ENCODE peak calls at places on chromosomes 7 and 10, in six cellular contexts. M is kidney glomerular epithelial cell, E is neural crest cell, P is GDM1, U is WTC11, O is NCI-H460. H is an unnamed sample.

GRCh38 chr7:134648456-134648855 is 1.8 kb downstream of the BPGM start:
- DNase-seq in M (no peak), E (no peak), P (no peak), U (no peak), O (no peak), H (no peak)

GRCh38 chr10:60349426-60349825 is 40.2 kb downstream of the ANK3 start:
- DNase-seq in M (no peak), E (no peak), P (no peak), U (no peak), O (no peak), H (peak)

GRCh38 chr10:102424916-102425315 is 4.3 kb downstream of the FBXL15 start:
- DNase-seq in M (no peak), E (no peak), P (no peak), U (no peak), O (no peak), H (no peak)

GRCh38 chr10:132274986-132275385 is 32.8 kb downstream of the STK32C start:
- DNase-seq in M (no peak), E (no peak), P (no peak), U (no peak), O (no peak), H (no peak)

GRCh38 chr7:28964056-28964455 is 5.9 kb upstream of the TRIL start:
- DNase-seq in M (no peak), E (no peak), P (no peak), U (no peak), O (no peak), H (no peak)

GRCh38 chr7:36045275-36045674 is 107.8 kb upstream of the EEPD1 start:
- DNase-seq in M (no peak), E (no peak), P (no peak), U (no peak), O (no peak), H (peak)

GRCh38 chr10:97538839-97539238 is 33.7 kb upstream of the ANKRD2 start:
- DNase-seq in M (peak), E (no peak), P (no peak), U (no peak), O (no peak), H (no peak)

GRCh38 chr7:96870934-96871333 is 134.4 kb upstream of the DLX6 start:
- DNase-seq in M (no peak), E (no peak), P (no peak), U (no peak), O (no peak), H (no peak)

GRCh38 chr7:19558527-19558926 is 150.3 kb downstream of the POLR1F start:
- DNase-seq in M (no peak), E (no peak), P (no peak), U (no peak), O (no peak), H (peak)

GRCh38 chr10:116590590-116591444 is at the start of gene PNLIPRP1:
- DNase-seq in M (no peak), E (no peak), P (no peak), U (no peak), O (no peak), H (no peak)

GRCh38 chr7:95749515-95749914 is 22.8 kb upstream of the DYNC1I1 start:
- DNase-seq in M (no peak), E (no peak), P (no peak), U (no peak), O (no peak), H (no peak)

GRCh38 chr10:88253120-88253519 is 330.0 kb downstream of the RNLS start:
- DNase-seq in M (no peak), E (no peak), P (no peak), U (no peak), O (no peak), H (no peak)

GRCh38 chr7:20214787-20215669 is 2.2 kb downstream of the MACC1 start:
- DNase-seq in M (peak), E (no peak), P (no peak), U (no peak), O (no peak), H (peak)

GRCh38 chr7:157044151-157044687 is 33.8 kb upstream of the MNX1 start:
- DNase-seq in M (no peak), E (no peak), P (no peak), U (no peak), O (no peak), H (no peak)

GRCh38 chr10:49369216-49370162 is 26.4 kb downstream of the DRGX start:
- DNase-seq in M (no peak), E (no peak), P (no peak), U (no peak), O (no peak), H (no peak)

GRCh38 chr7:74306737-74307469 is 17.7 kb downstream of the CLIP2 start:
- DNase-seq in M (peak), E (peak), P (no peak), U (no peak), O (no peak), H (peak)

GRCh38 chr7:41245916-41246315 is 457.0 kb downstream of the INHBA start:
- DNase-seq in M (no peak), E (no peak), P (no peak), U (no peak), O (no peak), H (no peak)

GRCh38 chr10:101504438-101504837 is 83.6 kb downstream of the POLL start:
- DNase-seq in M (no peak), E (no peak), P (no peak), U (no peak), O (no peak), H (no peak)

GRCh38 chr7:86748843-86749720 is 105.4 kb downstream of the GRM3 start:
- DNase-seq in M (no peak), E (no peak), P (no peak), U (no peak), O (no peak), H (no peak)

GRCh38 chr7:151756866-151757265 is 120.0 kb downstream of the PRKAG2 start:
- DNase-seq in M (no peak), E (no peak), P (no peak), U (no peak), O (no peak), H (no peak)

H was measured in M059J.